ENCODE peak calls at places on chromosomes 1 and 21, in nine cellular contexts. T is RPMI7951; J is effector memory CD8-positive, alpha-beta T cell; N is heart left ventricle; V is occipital lobe; I is AG08395; O is Caco-2; H is AG10803; E is smooth muscle cell of the brain vasculature. R is an unnamed sample.

GRCh38 chr1:26578167-26578566 is 48.6 kb downstream of the RPS6KA1 start:
- DNase-seq in T (no peak), J (no peak), I (no peak), H (no peak), E (no peak), O (no peak), V (no peak), N (no peak), R (no peak)

GRCh38 chr1:247172956-247173355 is 1.1 kb upstream of the ZNF124 start:
- DNase-seq in J (no peak), E (no peak), T (no peak), H (no peak), O (no peak), N (no peak), V (no peak), I (no peak), R (no peak)

GRCh38 chr21:26850116-26850643 is 5.0 kb upstream of the ADAMTS1 start:
- DNase-seq in J (no peak), I (peak; percentile 24), T (peak; percentile 49), E (no peak), H (peak; percentile 50), N (no peak), O (peak; percentile 28), V (no peak), R (no peak)

GRCh38 chr1:108646661-108647269 is 14.1 kb downstream of the HENMT1 start:
- DNase-seq in I (peak; percentile 66), T (peak; percentile 80), O (peak; percentile 42), H (peak; percentile 91), E (peak; percentile 21), N (peak; percentile 80), J (peak; percentile 80), V (no peak), R (peak; percentile 68)

GRCh38 chr1:48472747-48473146 is 743 bp upstream of the SPATA6 start:
- DNase-seq in O (no peak), V (no peak), E (no peak), H (no peak), N (no peak), I (no peak), J (no peak), T (no peak), R (no peak)

GRCh38 chr21:35540950-35541632 is 492.0 kb upstream of the RUNX1 start:
- DNase-seq in E (no peak), V (no peak), N (no peak), T (peak; percentile 35), O (peak; percentile 11), J (no peak), H (peak; percentile 95), I (peak; percentile 72), R (no peak)

GRCh38 chr1:40659649-40659947 is 5.9 kb downstream of the RIMS3 start:
- DNase-seq in N (no peak), J (no peak), T (no peak), V (no peak), I (no peak), H (no peak), O (no peak), E (no peak), R (no peak)

GRCh38 chr1:39282537-39283216 is 78.2 kb downstream of the MACF1 start:
- DNase-seq in H (no peak), J (no peak), I (no peak), N (no peak), E (no peak), V (no peak), O (no peak), T (no peak), R (no peak)

GRCh38 chr1:115314765-115315164 is 23.3 kb downstream of the NGF start:
- DNase-seq in I (peak; percentile 53), T (peak; percentile 53), O (peak; percentile 23), J (no peak), E (no peak), V (no peak), N (no peak), H (peak; percentile 90), R (no peak)

GRCh38 chr1:243264718-243265117 is 8.9 kb downstream of the SDCCAG8 start:
- DNase-seq in O (no peak), J (no peak), I (peak; percentile 36), H (peak; percentile 82), E (no peak), N (no peak), V (no peak), T (peak; percentile 70), R (no peak)

GRCh38 chr1:177660188-177660587 is 309.7 kb downstream of the SEC16B start:
- DNase-seq in I (no peak), O (no peak), J (no peak), V (no peak), N (no peak), T (no peak), H (no peak), E (no peak), R (no peak)

GRCh38 chr1:9826616-9827015 is 2.9 kb upstream of the CLSTN1 start:
- DNase-seq in O (no peak), N (no peak), J (no peak), I (no peak), T (no peak), V (no peak), H (no peak), E (no peak), R (no peak)

GRCh38 chr1:57503337-57503736 is 79.5 kb upstream of the DAB1 start:
- DNase-seq in J (no peak), N (no peak), V (no peak), T (no peak), E (no peak), H (no peak), O (no peak), I (no peak), R (peak; percentile 5)

GRCh38 chr1:239169276-239169675 is 217.1 kb upstream of the CHRM3 start:
- DNase-seq in O (no peak), N (no peak), E (no peak), I (no peak), J (no peak), H (no peak), T (no peak), V (no peak), R (no peak)